ENCODE peak calls at places on chromosomes 13 and 19, in seven cellular contexts. One of them, this sample, is unnamed.

GRCh38 chr19:18762125-18763023 is 28.7 kb downstream of the COMP start:
- DNase-seq in right lobe of liver: peak
- DNase-seq in left ventricle myocardium inferior: peak
- DNase-seq in prostate gland: peak
- DNase-seq in heart right ventricle: peak
- DNase-seq in left lung: peak
- DNase-seq in vagina: no peak
- DNase-seq in this sample: no peak

GRCh38 chr13:61765181-61765742 is 349.6 kb upstream of the PCDH20 start:
- DNase-seq in right lobe of liver: no peak
- DNase-seq in left ventricle myocardium inferior: no peak
- DNase-seq in prostate gland: no peak
- DNase-seq in heart right ventricle: no peak
- DNase-seq in left lung: peak
- DNase-seq in vagina: no peak
- DNase-seq in this sample: no peak

GRCh38 chr13:71417205-71417604 is 449.8 kb downstream of the DACH1 start:
- DNase-seq in right lobe of liver: no peak
- DNase-seq in left ventricle myocardium inferior: no peak
- DNase-seq in prostate gland: no peak
- DNase-seq in heart right ventricle: no peak
- DNase-seq in left lung: no peak
- DNase-seq in vagina: no peak
- DNase-seq in this sample: no peak

GRCh38 chr13:27665333-27665732 is 43.6 kb downstream of the POLR1D start:
- DNase-seq in right lobe of liver: no peak
- DNase-seq in left ventricle myocardium inferior: no peak
- DNase-seq in prostate gland: no peak
- DNase-seq in heart right ventricle: no peak
- DNase-seq in left lung: no peak
- DNase-seq in vagina: no peak
- DNase-seq in this sample: no peak

GRCh38 chr13:23833733-23834611 is 55.2 kb downstream of the MIPEP start:
- DNase-seq in right lobe of liver: no peak
- DNase-seq in left ventricle myocardium inferior: no peak
- DNase-seq in prostate gland: no peak
- DNase-seq in heart right ventricle: no peak
- DNase-seq in left lung: peak
- DNase-seq in vagina: no peak
- DNase-seq in this sample: no peak

GRCh38 chr13:113148407-113148806 is 10.0 kb upstream of the PROZ start:
- DNase-seq in right lobe of liver: no peak
- DNase-seq in left ventricle myocardium inferior: no peak
- DNase-seq in prostate gland: no peak
- DNase-seq in heart right ventricle: no peak
- DNase-seq in left lung: no peak
- DNase-seq in vagina: peak
- DNase-seq in this sample: no peak

GRCh38 chr13:113802090-113802531 is 43.1 kb downstream of the TMEM255B start:
- DNase-seq in right lobe of liver: no peak
- DNase-seq in left ventricle myocardium inferior: peak
- DNase-seq in prostate gland: no peak
- DNase-seq in heart right ventricle: peak
- DNase-seq in left lung: peak
- DNase-seq in vagina: no peak
- DNase-seq in this sample: no peak

GRCh38 chr13:31756346-31756745 is 17.0 kb downstream of the RXFP2 start:
- DNase-seq in right lobe of liver: no peak
- DNase-seq in left ventricle myocardium inferior: no peak
- DNase-seq in prostate gland: no peak
- DNase-seq in heart right ventricle: no peak
- DNase-seq in left lung: no peak
- DNase-seq in vagina: no peak
- DNase-seq in this sample: no peak

GRCh38 chr19:11674067-11674492 is 64.7 kb downstream of the ZNF823 start:
- DNase-seq in right lobe of liver: no peak
- DNase-seq in left ventricle myocardium inferior: no peak
- DNase-seq in prostate gland: no peak
- DNase-seq in heart right ventricle: no peak
- DNase-seq in left lung: no peak
- DNase-seq in vagina: no peak
- DNase-seq in this sample: no peak

GRCh38 chr13:26921918-26922317 is 161.3 kb upstream of the GPR12 start:
- DNase-seq in right lobe of liver: no peak
- DNase-seq in left ventricle myocardium inferior: no peak
- DNase-seq in prostate gland: no peak
- DNase-seq in heart right ventricle: no peak
- DNase-seq in left lung: no peak
- DNase-seq in vagina: no peak
- DNase-seq in this sample: no peak

GRCh38 chr19:30085394-30085793 is 143.4 kb downstream of the URI1 start:
- DNase-seq in right lobe of liver: no peak
- DNase-seq in left ventricle myocardium inferior: no peak
- DNase-seq in prostate gland: no peak
- DNase-seq in heart right ventricle: no peak
- DNase-seq in left lung: no peak
- DNase-seq in vagina: no peak
- DNase-seq in this sample: no peak

GRCh38 chr13:50732712-50733111 is 110.8 kb downstream of the DLEU7 start:
- DNase-seq in right lobe of liver: no peak
- DNase-seq in left ventricle myocardium inferior: no peak
- DNase-seq in prostate gland: no peak
- DNase-seq in heart right ventricle: no peak
- DNase-seq in left lung: no peak
- DNase-seq in vagina: no peak
- DNase-seq in this sample: no peak
- H3K4me3 ChIP-seq in right lobe of liver: no peak
- H3K4me3 ChIP-seq in left ventricle myocardium inferior: no peak
- H3K4me3 ChIP-seq in prostate gland: no peak
- H3K4me3 ChIP-seq in heart right ventricle: no peak
- H3K4me3 ChIP-seq in left lung: no peak
- H3K4me3 ChIP-seq in vagina: no peak
- H3K4me3 ChIP-seq in this sample: no peak

GRCh38 chr13:21573920-21574712 is 29.9 kb downstream of the MICU2 start:
- DNase-seq in right lobe of liver: no peak
- DNase-seq in left ventricle myocardium inferior: no peak
- DNase-seq in prostate gland: no peak
- DNase-seq in heart right ventricle: no peak
- DNase-seq in left lung: no peak
- DNase-seq in vagina: no peak
- DNase-seq in this sample: no peak
- H3K27ac ChIP-seq in right lobe of liver: no peak
- H3K27ac ChIP-seq in left ventricle myocardium inferior: no peak
- H3K27ac ChIP-seq in prostate gland: no peak
- H3K27ac ChIP-seq in heart right ventricle: no peak
- H3K27ac ChIP-seq in left lung: no peak
- H3K27ac ChIP-seq in vagina: no peak
- H3K27ac ChIP-seq in this sample: no peak

GRCh38 chr13:34151885-34152284 is 333.9 kb downstream of the RFC3 start:
- DNase-seq in right lobe of liver: no peak
- DNase-seq in left ventricle myocardium inferior: no peak
- DNase-seq in prostate gland: no peak
- DNase-seq in heart right ventricle: no peak
- DNase-seq in left lung: no peak
- DNase-seq in vagina: no peak
- DNase-seq in this sample: no peak

GRCh38 chr13:34155931-34156607 is 338.1 kb downstream of the RFC3 start:
- DNase-seq in right lobe of liver: no peak
- DNase-seq in left ventricle myocardium inferior: no peak
- DNase-seq in prostate gland: no peak
- DNase-seq in heart right ventricle: no peak
- DNase-seq in left lung: no peak
- DNase-seq in vagina: no peak
- DNase-seq in this sample: no peak

GRCh38 chr13:34152996-34153395 is 335.0 kb downstream of the RFC3 start:
- DNase-seq in right lobe of liver: no peak
- DNase-seq in left ventricle myocardium inferior: no peak
- DNase-seq in prostate gland: no peak
- DNase-seq in heart right ventricle: no peak
- DNase-seq in left lung: no peak
- DNase-seq in vagina: no peak
- DNase-seq in this sample: no peak

GRCh38 chr13:34152409-34152808 is 334.5 kb downstream of the RFC3 start:
- DNase-seq in right lobe of liver: no peak
- DNase-seq in left ventricle myocardium inferior: no peak
- DNase-seq in prostate gland: no peak
- DNase-seq in heart right ventricle: no peak
- DNase-seq in left lung: no peak
- DNase-seq in vagina: no peak
- DNase-seq in this sample: no peak

DNA sequence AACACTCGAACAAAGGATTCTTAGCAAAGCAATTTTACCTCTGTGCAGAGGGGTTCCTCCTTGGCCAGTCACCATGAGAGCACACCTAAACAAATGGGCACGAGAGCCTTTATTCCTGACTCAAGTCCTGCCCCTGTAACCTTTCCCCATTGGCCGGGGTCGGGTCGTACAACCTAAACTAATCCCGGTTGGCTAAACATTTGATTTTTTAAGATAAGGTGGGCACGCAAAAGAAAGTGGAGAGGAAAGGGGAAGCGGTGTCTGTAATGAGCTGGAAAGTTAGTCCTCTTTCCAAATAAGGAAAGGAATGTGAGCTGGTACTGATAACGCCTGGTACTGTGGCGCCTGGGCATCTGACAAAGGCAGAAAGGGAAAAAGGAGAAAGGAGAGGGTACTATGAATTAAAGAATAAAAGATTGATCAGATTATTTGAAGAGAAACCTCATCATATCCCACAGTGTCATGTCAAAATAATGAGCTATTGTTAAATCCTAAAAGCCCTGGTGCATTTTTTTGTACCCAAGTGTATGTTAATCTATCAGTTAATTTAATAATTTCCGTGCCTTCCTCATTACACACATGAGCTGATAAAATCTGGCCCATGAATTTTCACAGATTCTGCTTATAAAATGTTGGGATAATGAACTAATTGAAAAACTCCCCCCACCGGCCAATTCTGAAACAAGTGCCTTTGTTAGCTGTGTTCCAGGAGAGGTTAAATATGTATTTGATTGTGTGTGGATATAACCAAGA is 335.7 kb downstream of the RFC3 start:
- DNase-seq in right lobe of liver: no peak
- DNase-seq in left ventricle myocardium inferior: no peak
- DNase-seq in prostate gland: no peak
- DNase-seq in heart right ventricle: peak
- DNase-seq in left lung: no peak
- DNase-seq in vagina: no peak
- DNase-seq in this sample: no peak
- H3K4me3 ChIP-seq in right lobe of liver: no peak
- H3K4me3 ChIP-seq in left ventricle myocardium inferior: no peak
- H3K4me3 ChIP-seq in prostate gland: no peak
- H3K4me3 ChIP-seq in heart right ventricle: no peak
- H3K4me3 ChIP-seq in left lung: no peak
- H3K4me3 ChIP-seq in vagina: no peak
- H3K4me3 ChIP-seq in this sample: no peak

GRCh38 chr13:33182729-33183128 is 102.8 kb downstream of the STARD13 start:
- DNase-seq in right lobe of liver: no peak
- DNase-seq in left ventricle myocardium inferior: no peak
- DNase-seq in prostate gland: no peak
- DNase-seq in heart right ventricle: no peak
- DNase-seq in left lung: peak
- DNase-seq in vagina: no peak
- DNase-seq in this sample: no peak

GRCh38 chr13:33183431-33184130 is 102.0 kb downstream of the STARD13 start:
- DNase-seq in right lobe of liver: no peak
- DNase-seq in left ventricle myocardium inferior: no peak
- DNase-seq in prostate gland: no peak
- DNase-seq in heart right ventricle: no peak
- DNase-seq in left lung: no peak
- DNase-seq in vagina: no peak
- DNase-seq in this sample: no peak

GRCh38 chr13:33185853-33186252 is 99.7 kb downstream of the STARD13 start:
- DNase-seq in right lobe of liver: no peak
- DNase-seq in left ventricle myocardium inferior: no peak
- DNase-seq in prostate gland: no peak
- DNase-seq in heart right ventricle: no peak
- DNase-seq in left lung: no peak
- DNase-seq in vagina: no peak
- DNase-seq in this sample: no peak

GRCh38 chr13:33184131-33184485 is 101.4 kb downstream of the STARD13 start:
- DNase-seq in right lobe of liver: no peak
- DNase-seq in left ventricle myocardium inferior: no peak
- DNase-seq in prostate gland: no peak
- DNase-seq in heart right ventricle: no peak
- DNase-seq in left lung: no peak
- DNase-seq in vagina: no peak
- DNase-seq in this sample: no peak

DNA sequence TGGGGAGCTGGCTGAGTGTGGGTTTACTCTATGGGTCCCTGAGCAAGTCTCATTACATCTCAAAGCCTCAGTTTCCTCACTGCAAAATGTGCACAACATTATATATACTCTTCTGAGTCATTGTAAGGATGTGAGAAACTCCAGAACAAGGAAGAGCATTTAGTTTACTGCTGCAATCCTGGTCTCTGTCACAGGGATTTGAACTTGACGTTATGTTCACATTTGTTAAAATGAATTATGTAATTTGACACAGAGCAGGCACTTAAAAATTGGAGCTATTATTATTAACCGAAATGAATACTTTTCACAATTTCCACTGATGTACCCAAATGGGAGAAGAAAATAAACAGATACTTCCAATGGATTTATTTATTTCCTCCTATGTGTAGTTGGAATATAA is 101.0 kb downstream of the STARD13 start:
- DNase-seq in right lobe of liver: no peak
- DNase-seq in left ventricle myocardium inferior: no peak
- DNase-seq in prostate gland: no peak
- DNase-seq in heart right ventricle: no peak
- DNase-seq in left lung: no peak
- DNase-seq in vagina: no peak
- DNase-seq in this sample: no peak
- H3K27ac ChIP-seq in right lobe of liver: no peak
- H3K27ac ChIP-seq in left ventricle myocardium inferior: peak
- H3K27ac ChIP-seq in prostate gland: no peak
- H3K27ac ChIP-seq in heart right ventricle: no peak
- H3K27ac ChIP-seq in left lung: no peak
- H3K27ac ChIP-seq in vagina: no peak
- H3K27ac ChIP-seq in this sample: no peak

DNA sequence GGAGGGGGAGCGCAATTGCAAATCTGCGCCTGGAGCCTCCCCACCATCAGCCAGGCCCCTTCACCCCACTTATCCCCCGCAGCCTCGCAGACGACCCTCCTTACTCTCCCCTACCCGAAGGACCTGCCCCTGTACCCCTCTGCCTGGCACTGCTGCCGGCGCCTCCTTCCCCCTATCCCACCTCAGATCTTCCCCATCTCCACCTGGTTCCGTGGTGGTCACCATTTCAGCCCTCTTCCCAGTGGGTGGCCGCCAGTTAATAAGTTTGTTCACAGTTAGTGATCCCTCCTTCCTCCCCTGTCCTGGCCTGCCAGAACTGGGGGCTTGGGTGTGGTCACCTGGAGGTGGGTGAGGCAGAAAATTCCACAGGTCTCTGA is 397 bp downstream of the SLC44A2 start:
- DNase-seq in right lobe of liver: no peak
- DNase-seq in left ventricle myocardium inferior: no peak
- DNase-seq in prostate gland: no peak
- DNase-seq in heart right ventricle: no peak
- DNase-seq in left lung: no peak
- DNase-seq in vagina: no peak
- DNase-seq in this sample: no peak
- H3K4me3 ChIP-seq in right lobe of liver: peak
- H3K4me3 ChIP-seq in left ventricle myocardium inferior: peak
- H3K4me3 ChIP-seq in prostate gland: peak
- H3K4me3 ChIP-seq in heart right ventricle: peak
- H3K4me3 ChIP-seq in left lung: peak
- H3K4me3 ChIP-seq in vagina: peak
- H3K4me3 ChIP-seq in this sample: peak